ENCODE peak calls at places on chromosome 9, in ten cellular contexts. Z, M, F, C, U, I, A, Y, T and E are unnamed samples.

GRCh38 chr9:136695435-136695895 is 8.2 kb upstream of the AGPAT2 start:
- DNase-seq in A (peak), I (no peak), T (no peak), Y (no peak), C (no peak), Z (peak), M (no peak), F (peak), U (peak), E (no peak)

GRCh38 chr9:91896513-91897121 is 53.4 kb downstream of the ROR2 start:
- DNase-seq in Z (no peak), M (no peak), C (peak), Y (no peak), F (no peak), U (no peak), I (no peak), T (no peak), A (no peak), E (no peak)

GRCh38 chr9:99385814-99386279 is 163.8 kb downstream of the SEC61B start:
- DNase-seq in Z (no peak), Y (no peak), T (no peak), M (no peak), A (no peak), F (no peak), U (peak), I (no peak), C (peak), E (no peak)

GRCh38 chr9:121633144-121633714 is 18.2 kb upstream of the DAB2IP start:
- DNase-seq in U (no peak), Y (no peak), C (no peak), Z (no peak), I (no peak), F (no peak), T (no peak), A (no peak), M (no peak), E (no peak)

GRCh38 chr9:99489043-99489378 is 266.9 kb downstream of the SEC61B start:
- DNase-seq in Z (no peak), C (peak), Y (no peak), U (no peak), F (no peak), I (no peak), A (no peak), T (no peak), M (no peak), E (no peak)

GRCh38 chr9:128162215-128163026 is 2.4 kb downstream of the BBLN start:
- DNase-seq in A (peak), Z (no peak), F (no peak), T (no peak), U (no peak), C (no peak), M (no peak), I (no peak), Y (no peak), E (no peak)

GRCh38 chr9:133701321-133701980 is 36.7 kb downstream of the SARDH start:
- DNase-seq in T (no peak), F (no peak), Z (no peak), Y (peak), A (peak), I (no peak), U (no peak), C (no peak), M (no peak), E (no peak)

GRCh38 chr9:98971168-98971914 is 27.6 kb downstream of the COL15A1 start:
- DNase-seq in Z (no peak), T (no peak), F (no peak), A (no peak), I (no peak), M (no peak), U (peak), Y (no peak), C (peak), E (no peak)

GRCh38 chr9:133023117-133023890 is 7.5 kb upstream of the GTF3C5 start:
- DNase-seq in A (no peak), Z (peak), F (no peak), Y (peak), U (peak), M (peak), I (peak), T (no peak), C (no peak), E (peak)

GRCh38 chr9:36145970-36146369 is 9.4 kb downstream of the GLIPR2 start:
- DNase-seq in F (no peak), A (no peak), I (no peak), M (no peak), Z (no peak), C (no peak), T (no peak), U (no peak), Y (no peak), E (no peak)

GRCh38 chr9:37446401-37446800 is 18.8 kb downstream of the ZBTB5 start:
- DNase-seq in U (no peak), A (no peak), I (no peak), Z (no peak), M (no peak), Y (no peak), C (peak), F (no peak), T (no peak), E (no peak)

GRCh38 chr9:33244150-33244784 is 4.3 kb downstream of the SPINK4 start:
- DNase-seq in M (no peak), Y (no peak), F (no peak), I (no peak), C (no peak), A (no peak), Z (peak), T (no peak), U (no peak), E (no peak)

GRCh38 chr9:91162784-91163440 is 198.8 kb downstream of the AUH start:
- DNase-seq in F (no peak), I (no peak), Z (peak), T (no peak), Y (no peak), U (no peak), M (no peak), A (no peak), C (peak), E (no peak)

GRCh38 chr9:131473198-131473885 is 29.4 kb upstream of the POMT1 start:
- DNase-seq in Y (no peak), C (no peak), I (no peak), T (no peak), U (no peak), A (no peak), Z (peak), F (no peak), M (peak), E (no peak)

GRCh38 chr9:122286764-122287163 is 22.1 kb downstream of the MRRF start:
- DNase-seq in C (no peak), U (no peak), T (no peak), M (no peak), Y (no peak), A (no peak), I (no peak), Z (no peak), F (no peak), E (no peak)

GRCh38 chr9:88258012-88258411 is 119.7 kb upstream of the SPATA31C2 start:
- DNase-seq in M (no peak), U (peak), C (peak), Y (no peak), A (peak), F (no peak), Z (no peak), T (no peak), I (no peak), E (no peak)

GRCh38 chr9:75588808-75589207 is 301.7 kb upstream of the PCSK5 start:
- DNase-seq in U (no peak), C (peak), T (no peak), I (no peak), Z (no peak), M (no peak), Y (no peak), A (no peak), F (no peak), E (no peak)

GRCh38 chr9:109251080-109251775 is 69.6 kb downstream of the EPB41L4B start:
- DNase-seq in U (no peak), T (no peak), Z (peak), C (peak), F (peak), A (no peak), Y (no peak), I (no peak), M (no peak), E (no peak)

GRCh38 chr9:87592554-87593394 is 95.1 kb downstream of the DAPK1 start:
- DNase-seq in C (peak), Z (peak), M (no peak), Y (no peak), U (peak), A (peak), F (peak), T (no peak), I (no peak), E (no peak)

GRCh38 chr9:34984049-34984448 is 5.5 kb upstream of the DNAJB5 start:
- DNase-seq in Y (no peak), T (no peak), A (no peak), Z (no peak), I (no peak), F (no peak), M (no peak), C (peak), U (peak), E (no peak)

GRCh38 chr9:33260372-33260771 is 4.1 kb downstream of the BAG1 start:
- DNase-seq in A (no peak), T (no peak), C (no peak), F (no peak), Z (no peak), Y (no peak), M (no peak), U (no peak), I (no peak), E (no peak)

GRCh38 chr9:37936965-37937364 is 33.0 kb upstream of the SLC25A51 start:
- DNase-seq in A (no peak), C (peak), F (no peak), Z (no peak), T (no peak), U (no peak), I (no peak), M (no peak), Y (no peak), E (no peak)